ENCODE peak calls at places on chromosomes 16 and 17, in ten cellular contexts. Z, P, G, D, X, N, K, C, R and V are unnamed samples.

GRCh38 chr17:70563301-70563820 is 394.0 kb downstream of the KCNJ2 start:
- DNase-seq in R (peak), N (no peak), C (no peak), K (no peak), X (no peak), P (peak), D (no peak), G (no peak), Z (no peak), V (no peak)

GRCh38 chr16:5504028-5504758 is 406.6 kb upstream of the EEF2KMT start:
- DNase-seq in D (no peak), C (peak), R (no peak), X (no peak), P (no peak), K (no peak), Z (no peak), N (no peak), G (no peak), V (no peak)

GRCh38 chr17:14204546-14204945 is 32.1 kb downstream of the CDRT15 start:
- DNase-seq in R (no peak), G (no peak), C (no peak), X (no peak), P (no peak), N (no peak), Z (no peak), D (no peak), K (no peak), V (no peak)

GRCh38 chr17:39036009-39036408 is 68.8 kb upstream of the FBXO47 start:
- DNase-seq in Z (no peak), C (no peak), N (no peak), D (no peak), P (no peak), R (no peak), X (no peak), K (no peak), G (no peak), V (no peak)

GRCh38 chr16:85878875-85879274 is 20.1 kb upstream of the IRF8 start:
- DNase-seq in D (no peak), C (peak), Z (no peak), K (no peak), X (no peak), N (no peak), G (no peak), R (no peak), P (no peak), V (no peak)

GRCh38 chr16:51449441-51449840 is 298.4 kb upstream of the SALL1 start:
- DNase-seq in Z (no peak), C (no peak), R (no peak), P (no peak), N (no peak), G (no peak), D (no peak), X (no peak), K (no peak), V (no peak)

GRCh38 chr16:25264599-25264998 is 7.0 kb upstream of the ZKSCAN2 start:
- DNase-seq in P (no peak), C (no peak), Z (no peak), X (no peak), G (no peak), N (no peak), D (no peak), K (peak), R (no peak), V (peak)

GRCh38 chr16:65621640-65622039 is 499.8 kb upstream of the CDH11 start:
- DNase-seq in D (no peak), P (peak), N (no peak), K (no peak), Z (no peak), G (no peak), X (peak), R (no peak), C (no peak), V (peak)